ENCODE peak calls at places on chromosomes 13 and 19, in ten cellular contexts. W is PC-9, Y is GM23248, K is mammary epithelial cell, E is suprapubic skin, O is adrenal gland, N is AG04450, G is transverse colon, S is heart right ventricle, U is mesendoderm. J is an unnamed sample.

GRCh38 chr13:44710576-44710975 is 134.4 kb upstream of the TSC22D1 start:
- DNase-seq in W (peak; percentile 48), Y (peak; percentile 90), K (peak; percentile 91), E (no peak), O (no peak), N (peak; percentile 83), G (no peak), S (no peak), U (peak; percentile 44), J (no peak)

GRCh38 chr13:30186644-30187431 is 120.5 kb downstream of the KATNAL1 start:
- DNase-seq in W (no peak), Y (no peak), K (no peak), E (no peak), O (no peak), N (no peak), G (no peak), S (no peak), U (peak; percentile 55), J (no peak)

GRCh38 chr13:41552031-41552430 is 94.7 kb downstream of the RGCC start:
- DNase-seq in W (no peak), Y (no peak), K (no peak), E (no peak), O (no peak), N (no peak), G (no peak), S (no peak), U (no peak), J (no peak)

GRCh38 chr13:105202384-105202783 is 1333.1 kb downstream of the EFNB2 start:
- DNase-seq in W (no peak), Y (no peak), K (no peak), E (no peak), O (peak; percentile 13), N (no peak), G (no peak), S (no peak), U (peak; percentile 79), J (no peak)

GRCh38 chr13:45847554-45848224 is 3.9 kb downstream of the SIAH3 start:
- DNase-seq in W (no peak), Y (no peak), K (no peak), E (no peak), O (peak; percentile 62), N (no peak), G (peak; percentile 18), S (peak; percentile 22), U (no peak), J (no peak)

GRCh38 chr19:45107621-45108170 is 14.7 kb downstream of the PPP1R37 start:
- DNase-seq in W (no peak), Y (no peak), K (no peak), E (no peak), O (no peak), N (no peak), G (no peak), S (no peak), U (no peak), J (no peak)

GRCh38 chr13:72195044-72195704 is 328.2 kb upstream of the DACH1 start:
- DNase-seq in W (no peak), Y (no peak), K (no peak), E (no peak), O (no peak), N (no peak), G (no peak), S (no peak), U (no peak), J (no peak)

GRCh38 chr13:31161583-31162150 is at the start of gene HSPH1:
- DNase-seq in W (peak; percentile 96), Y (peak; percentile 99), K (peak; percentile 99), E (peak; percentile 99), O (peak; percentile 99), N (peak; percentile 92), G (peak; percentile 99), S (peak; percentile 99), U (peak; percentile 99), J (peak; percentile 86)

GRCh38 chr13:31048521-31048920 is 113.2 kb downstream of the HSPH1 start:
- DNase-seq in W (peak; percentile 17), Y (no peak), K (no peak), E (peak; percentile 0), O (no peak), N (no peak), G (no peak), S (no peak), U (peak; percentile 81), J (no peak)

GRCh38 chr13:24038405-24038804 is 122.1 kb upstream of the SPATA13 start:
- DNase-seq in W (peak; percentile 29), Y (peak; percentile 76), K (peak; percentile 26), E (no peak), O (no peak), N (no peak), G (no peak), S (no peak), U (peak; percentile 57), J (no peak)

GRCh38 chr13:114112231-114112825 is 20.1 kb downstream of the RASA3 start:
- DNase-seq in W (no peak), Y (no peak), K (no peak), E (no peak), O (no peak), N (no peak), G (peak; percentile 6), S (no peak), U (peak; percentile 66), J (no peak)

GRCh38 chr13:27969073-27969865 is at the start of gene CDX2:
- DNase-seq in W (no peak), Y (no peak), K (no peak), E (peak; percentile 59), O (no peak), N (no peak), G (peak; percentile 92), S (no peak), U (peak; percentile 74), J (no peak)

GRCh38 chr13:27969866-27970229 is 733 bp upstream of the CDX2 start:
- DNase-seq in W (no peak), Y (no peak), K (no peak), E (no peak), O (no peak), N (no peak), G (no peak), S (no peak), U (no peak), J (no peak)

GRCh38 chr13:27967736-27968315 is 1.3 kb downstream of the CDX2 start:
- DNase-seq in W (no peak), Y (no peak), K (no peak), E (no peak), O (no peak), N (no peak), G (no peak), S (no peak), U (peak; percentile 51), J (no peak)

GRCh38 chr13:27967203-27967735 is 1.8 kb downstream of the CDX2 start:
- DNase-seq in W (no peak), Y (no peak), K (no peak), E (no peak), O (no peak), N (no peak), G (no peak), S (no peak), U (peak; percentile 54), J (no peak)

DNA sequence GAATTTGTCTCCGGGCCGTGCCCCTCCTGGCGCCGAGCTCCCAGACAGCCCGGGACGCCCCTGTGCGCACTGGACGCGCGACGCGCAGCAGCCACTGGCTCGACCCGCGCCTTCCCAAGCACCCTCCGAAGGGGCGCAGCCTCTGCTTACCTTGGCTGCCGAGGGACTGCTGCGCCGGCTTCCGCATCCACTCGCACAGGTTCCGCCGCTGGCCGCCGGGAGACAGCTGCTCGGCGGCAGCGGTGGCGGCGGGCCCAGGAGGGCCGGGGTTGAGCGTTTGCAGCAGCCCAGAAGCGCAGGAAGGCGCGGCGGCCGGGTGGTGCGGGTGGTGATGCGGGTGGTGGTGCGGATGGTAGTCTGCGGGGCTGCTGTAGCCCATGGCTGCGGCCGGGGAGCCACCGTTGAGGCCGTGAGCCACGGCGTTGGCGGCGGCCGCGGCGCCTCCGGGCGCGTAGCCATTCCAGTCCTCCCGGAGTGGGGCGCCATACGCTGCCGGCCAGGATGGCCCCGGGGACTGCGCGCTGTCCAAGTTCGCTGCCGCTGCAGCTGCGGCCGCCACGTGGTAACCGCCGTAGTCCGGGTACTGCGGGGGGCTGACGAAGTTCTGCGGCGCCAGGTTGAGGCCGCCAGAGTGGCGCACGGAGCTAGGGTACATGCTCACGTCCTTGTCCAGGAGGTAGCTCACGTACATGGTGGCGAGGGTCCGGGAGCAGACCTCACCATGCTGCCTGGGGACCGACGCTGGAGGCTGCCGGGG is 621 bp downstream of the CDX2 start:
- DNase-seq in W (no peak), Y (no peak), K (peak; percentile 31), E (peak; percentile 55), O (no peak), N (no peak), G (no peak), S (no peak), U (peak; percentile 65), J (no peak)
- H3K27ac ChIP-seq in W (no peak overlapping the region), Y (no peak overlapping the region), K (no peak overlapping the region), E (no peak overlapping the region), O (no peak overlapping the region), N (no peak overlapping the region), G (peak overlapping the region; percentile 75), S (no peak overlapping the region), U (no peak overlapping the region), J (no peak overlapping the region)

GRCh38 chr13:103157034-103157433 is 90.8 kb upstream of the SLC10A2 start:
- DNase-seq in W (no peak), Y (no peak), K (peak; percentile 89), E (no peak), O (no peak), N (no peak), G (no peak), S (no peak), U (no peak), J (no peak)

GRCh38 chr13:103156346-103156998 is 90.3 kb upstream of the SLC10A2 start:
- DNase-seq in W (no peak), Y (no peak), K (no peak), E (no peak), O (no peak), N (no peak), G (no peak), S (no peak), U (no peak), J (no peak)

GRCh38 chr13:103161476-103161875 is 95.3 kb upstream of the SLC10A2 start:
- DNase-seq in W (no peak), Y (no peak), K (peak; percentile 28), E (no peak), O (no peak), N (no peak), G (no peak), S (no peak), U (no peak), J (no peak)

GRCh38 chr13:103157434-103158145 is 91.4 kb upstream of the SLC10A2 start:
- DNase-seq in W (no peak), Y (no peak), K (no peak), E (no peak), O (no peak), N (no peak), G (no peak), S (no peak), U (no peak), J (no peak)
- H3K27me3 ChIP-seq in W (no peaks in the 10 kb centered on the region), Y (no peaks in the 10 kb centered on the region), K (no peaks in the 10 kb centered on the region), E (no peaks in the 10 kb centered on the region), O (no peaks in the 10 kb centered on the region), N (no peaks in the 10 kb centered on the region), G (no peaks in the 10 kb centered on the region), S (no peaks in the 10 kb centered on the region), U (no peaks in the 10 kb centered on the region), J (no peaks in the 10 kb centered on the region)

GRCh38 chr19:11581740-11582139 is 4.3 kb upstream of the ACP5 start:
- DNase-seq in W (no peak), Y (peak; percentile 71), K (no peak), E (no peak), O (no peak), N (no peak), G (peak; percentile 25), S (no peak), U (no peak), J (no peak)
- H3K27ac ChIP-seq in W (no peak overlapping the region), Y (no peak overlapping the region), K (no peak overlapping the region), E (peak overlapping the region; percentile 46), O (no peak overlapping the region), N (no peak overlapping the region), G (peak overlapping the region; percentile 62), S (no peak overlapping the region), U (no peak overlapping the region), J (no peak overlapping the region)

GRCh38 chr19:5864725-5865486 is 5.4 kb downstream of the FUT5 start:
- DNase-seq in W (no peak), Y (no peak), K (no peak), E (no peak), O (no peak), N (no peak), G (no peak), S (no peak), U (peak; percentile 19), J (no peak)
- H3K27me3 ChIP-seq in W (no peaks in the 10 kb centered on the region), Y (no peaks in the 10 kb centered on the region), K (peaks cover 3% of the 10 kb centered on the region), E (peaks cover 5% of the 10 kb centered on the region), O (no peaks in the 10 kb centered on the region), N (peaks cover 3% of the 10 kb centered on the region), G (no peaks in the 10 kb centered on the region), S (no peaks in the 10 kb centered on the region), U (no peaks in the 10 kb centered on the region), J (peaks cover 11% of the 10 kb centered on the region)